ENCODE peak calls at places on chromosomes 2 and 18, in seven cellular contexts. One of them, this sample, is unnamed.

GRCh38 chr18:62767321-62767720 is 52.0 kb downstream of the PHLPP1 start:
- DNase-seq in neuronal stem cell: no peak
- DNase-seq in stimulated activated CD8-positive, alpha-beta memory T cell treated with anti-CD3 and anti-CD28 coated beads, Interleukin-12 subunit alpha, Interleukin-12 subunit beta, amount 100 ng/mL, for 4 hours: no peak
- DNase-seq in globus pallidus: no peak
- DNase-seq in endothelial cell: no peak
- DNase-seq in NCI-H1092: no peak
- DNase-seq in stimulated activated CD4-positive, alpha-beta T cell treated with anti-CD3 and anti-CD28 coated beads, Interleukin-15, amount 100 ng/mL, for 1 hour: no peak
- DNase-seq in this sample: no peak

GRCh38 chr2:197198890-197199289 is 111.7 kb downstream of the ANKRD44 start:
- DNase-seq in neuronal stem cell: no peak
- DNase-seq in stimulated activated CD8-positive, alpha-beta memory T cell treated with anti-CD3 and anti-CD28 coated beads, Interleukin-12 subunit alpha, Interleukin-12 subunit beta, amount 100 ng/mL, for 4 hours: peak; percentile 70
- DNase-seq in globus pallidus: peak; percentile 51
- DNase-seq in endothelial cell: no peak
- DNase-seq in NCI-H1092: no peak
- DNase-seq in stimulated activated CD4-positive, alpha-beta T cell treated with anti-CD3 and anti-CD28 coated beads, Interleukin-15, amount 100 ng/mL, for 1 hour: peak; percentile 50
- DNase-seq in this sample: no peak

GRCh38 chr2:148253716-148254115 is 232.8 kb downstream of the MBD5 start:
- DNase-seq in neuronal stem cell: no peak
- DNase-seq in stimulated activated CD8-positive, alpha-beta memory T cell treated with anti-CD3 and anti-CD28 coated beads, Interleukin-12 subunit alpha, Interleukin-12 subunit beta, amount 100 ng/mL, for 4 hours: no peak
- DNase-seq in globus pallidus: no peak
- DNase-seq in endothelial cell: no peak
- DNase-seq in NCI-H1092: no peak
- DNase-seq in stimulated activated CD4-positive, alpha-beta T cell treated with anti-CD3 and anti-CD28 coated beads, Interleukin-15, amount 100 ng/mL, for 1 hour: no peak
- DNase-seq in this sample: peak; percentile 21

GRCh38 chr2:238247002-238247822 is 7.4 kb upstream of the HES6 start:
- DNase-seq in neuronal stem cell: no peak
- DNase-seq in stimulated activated CD8-positive, alpha-beta memory T cell treated with anti-CD3 and anti-CD28 coated beads, Interleukin-12 subunit alpha, Interleukin-12 subunit beta, amount 100 ng/mL, for 4 hours: no peak
- DNase-seq in globus pallidus: no peak
- DNase-seq in endothelial cell: no peak
- DNase-seq in NCI-H1092: no peak
- DNase-seq in stimulated activated CD4-positive, alpha-beta T cell treated with anti-CD3 and anti-CD28 coated beads, Interleukin-15, amount 100 ng/mL, for 1 hour: no peak
- DNase-seq in this sample: no peak

GRCh38 chr2:109690822-109691541 is 76.8 kb downstream of the SOWAHC start:
- DNase-seq in neuronal stem cell: no peak
- DNase-seq in stimulated activated CD8-positive, alpha-beta memory T cell treated with anti-CD3 and anti-CD28 coated beads, Interleukin-12 subunit alpha, Interleukin-12 subunit beta, amount 100 ng/mL, for 4 hours: no peak
- DNase-seq in globus pallidus: no peak
- DNase-seq in endothelial cell: no peak
- DNase-seq in NCI-H1092: no peak
- DNase-seq in stimulated activated CD4-positive, alpha-beta T cell treated with anti-CD3 and anti-CD28 coated beads, Interleukin-15, amount 100 ng/mL, for 1 hour: no peak
- DNase-seq in this sample: no peak

GRCh38 chr2:142745691-142746090 is 131.8 kb upstream of the KYNU start:
- DNase-seq in neuronal stem cell: no peak
- DNase-seq in stimulated activated CD8-positive, alpha-beta memory T cell treated with anti-CD3 and anti-CD28 coated beads, Interleukin-12 subunit alpha, Interleukin-12 subunit beta, amount 100 ng/mL, for 4 hours: no peak
- DNase-seq in globus pallidus: no peak
- DNase-seq in endothelial cell: no peak
- DNase-seq in NCI-H1092: no peak
- DNase-seq in stimulated activated CD4-positive, alpha-beta T cell treated with anti-CD3 and anti-CD28 coated beads, Interleukin-15, amount 100 ng/mL, for 1 hour: no peak
- DNase-seq in this sample: no peak

GRCh38 chr2:44715671-44716077 is 225.8 kb upstream of the SIX3 start:
- DNase-seq in neuronal stem cell: peak; percentile 23
- DNase-seq in stimulated activated CD8-positive, alpha-beta memory T cell treated with anti-CD3 and anti-CD28 coated beads, Interleukin-12 subunit alpha, Interleukin-12 subunit beta, amount 100 ng/mL, for 4 hours: no peak
- DNase-seq in globus pallidus: peak; percentile 41
- DNase-seq in endothelial cell: peak; percentile 17
- DNase-seq in NCI-H1092: peak; percentile 5
- DNase-seq in stimulated activated CD4-positive, alpha-beta T cell treated with anti-CD3 and anti-CD28 coated beads, Interleukin-15, amount 100 ng/mL, for 1 hour: no peak
- DNase-seq in this sample: peak; percentile 49

GRCh38 chr2:190340369-190340768 is 3.0 kb upstream of the INPP1 start:
- DNase-seq in neuronal stem cell: peak; percentile 24
- DNase-seq in stimulated activated CD8-positive, alpha-beta memory T cell treated with anti-CD3 and anti-CD28 coated beads, Interleukin-12 subunit alpha, Interleukin-12 subunit beta, amount 100 ng/mL, for 4 hours: no peak
- DNase-seq in globus pallidus: no peak
- DNase-seq in endothelial cell: peak; percentile 13
- DNase-seq in NCI-H1092: no peak
- DNase-seq in stimulated activated CD4-positive, alpha-beta T cell treated with anti-CD3 and anti-CD28 coated beads, Interleukin-15, amount 100 ng/mL, for 1 hour: no peak
- DNase-seq in this sample: no peak

GRCh38 chr18:44051088-44051487 is 629.6 kb upstream of the SETBP1 start:
- DNase-seq in neuronal stem cell: peak; percentile 6
- DNase-seq in stimulated activated CD8-positive, alpha-beta memory T cell treated with anti-CD3 and anti-CD28 coated beads, Interleukin-12 subunit alpha, Interleukin-12 subunit beta, amount 100 ng/mL, for 4 hours: no peak
- DNase-seq in globus pallidus: no peak
- DNase-seq in endothelial cell: no peak
- DNase-seq in NCI-H1092: no peak
- DNase-seq in stimulated activated CD4-positive, alpha-beta T cell treated with anti-CD3 and anti-CD28 coated beads, Interleukin-15, amount 100 ng/mL, for 1 hour: no peak
- DNase-seq in this sample: peak; percentile 25

GRCh38 chr18:13577091-13577697 is 149.2 kb downstream of the FAM210A start:
- DNase-seq in neuronal stem cell: no peak
- DNase-seq in stimulated activated CD8-positive, alpha-beta memory T cell treated with anti-CD3 and anti-CD28 coated beads, Interleukin-12 subunit alpha, Interleukin-12 subunit beta, amount 100 ng/mL, for 4 hours: no peak
- DNase-seq in globus pallidus: peak; percentile 74
- DNase-seq in endothelial cell: no peak
- DNase-seq in NCI-H1092: no peak
- DNase-seq in stimulated activated CD4-positive, alpha-beta T cell treated with anti-CD3 and anti-CD28 coated beads, Interleukin-15, amount 100 ng/mL, for 1 hour: peak; percentile 21
- DNase-seq in this sample: no peak

GRCh38 chr2:15883684-15884083 is 56.7 kb upstream of the MYCN start:
- DNase-seq in neuronal stem cell: no peak
- DNase-seq in stimulated activated CD8-positive, alpha-beta memory T cell treated with anti-CD3 and anti-CD28 coated beads, Interleukin-12 subunit alpha, Interleukin-12 subunit beta, amount 100 ng/mL, for 4 hours: no peak
- DNase-seq in globus pallidus: no peak
- DNase-seq in endothelial cell: no peak
- DNase-seq in NCI-H1092: no peak
- DNase-seq in stimulated activated CD4-positive, alpha-beta T cell treated with anti-CD3 and anti-CD28 coated beads, Interleukin-15, amount 100 ng/mL, for 1 hour: no peak
- DNase-seq in this sample: no peak

GRCh38 chr2:102313950-102314349 is 2.6 kb downstream of the IL1RL1 start:
- DNase-seq in neuronal stem cell: no peak
- DNase-seq in stimulated activated CD8-positive, alpha-beta memory T cell treated with anti-CD3 and anti-CD28 coated beads, Interleukin-12 subunit alpha, Interleukin-12 subunit beta, amount 100 ng/mL, for 4 hours: no peak
- DNase-seq in globus pallidus: no peak
- DNase-seq in endothelial cell: no peak
- DNase-seq in NCI-H1092: no peak
- DNase-seq in stimulated activated CD4-positive, alpha-beta T cell treated with anti-CD3 and anti-CD28 coated beads, Interleukin-15, amount 100 ng/mL, for 1 hour: no peak
- DNase-seq in this sample: no peak

GRCh38 chr2:200383380-200384110 is 77.1 kb downstream of the SPATS2L start:
- DNase-seq in neuronal stem cell: no peak
- DNase-seq in stimulated activated CD8-positive, alpha-beta memory T cell treated with anti-CD3 and anti-CD28 coated beads, Interleukin-12 subunit alpha, Interleukin-12 subunit beta, amount 100 ng/mL, for 4 hours: no peak
- DNase-seq in globus pallidus: peak; percentile 60
- DNase-seq in endothelial cell: no peak
- DNase-seq in NCI-H1092: no peak
- DNase-seq in stimulated activated CD4-positive, alpha-beta T cell treated with anti-CD3 and anti-CD28 coated beads, Interleukin-15, amount 100 ng/mL, for 1 hour: no peak
- DNase-seq in this sample: no peak

GRCh38 chr2:28413152-28413895 is 20.7 kb downstream of the FOSL2 start:
- DNase-seq in neuronal stem cell: no peak
- DNase-seq in stimulated activated CD8-positive, alpha-beta memory T cell treated with anti-CD3 and anti-CD28 coated beads, Interleukin-12 subunit alpha, Interleukin-12 subunit beta, amount 100 ng/mL, for 4 hours: no peak
- DNase-seq in globus pallidus: no peak
- DNase-seq in endothelial cell: no peak
- DNase-seq in NCI-H1092: no peak
- DNase-seq in stimulated activated CD4-positive, alpha-beta T cell treated with anti-CD3 and anti-CD28 coated beads, Interleukin-15, amount 100 ng/mL, for 1 hour: no peak
- DNase-seq in this sample: peak; percentile 80

GRCh38 chr2:45908316-45909150 is 257.1 kb downstream of the PRKCE start:
- DNase-seq in neuronal stem cell: no peak
- DNase-seq in stimulated activated CD8-positive, alpha-beta memory T cell treated with anti-CD3 and anti-CD28 coated beads, Interleukin-12 subunit alpha, Interleukin-12 subunit beta, amount 100 ng/mL, for 4 hours: no peak
- DNase-seq in globus pallidus: no peak
- DNase-seq in endothelial cell: no peak
- DNase-seq in NCI-H1092: no peak
- DNase-seq in stimulated activated CD4-positive, alpha-beta T cell treated with anti-CD3 and anti-CD28 coated beads, Interleukin-15, amount 100 ng/mL, for 1 hour: no peak
- DNase-seq in this sample: no peak

GRCh38 chr18:1840878-1841277 is 730.4 kb downstream of the METTL4 start:
- DNase-seq in neuronal stem cell: no peak
- DNase-seq in stimulated activated CD8-positive, alpha-beta memory T cell treated with anti-CD3 and anti-CD28 coated beads, Interleukin-12 subunit alpha, Interleukin-12 subunit beta, amount 100 ng/mL, for 4 hours: no peak
- DNase-seq in globus pallidus: no peak
- DNase-seq in endothelial cell: no peak
- DNase-seq in NCI-H1092: no peak
- DNase-seq in stimulated activated CD4-positive, alpha-beta T cell treated with anti-CD3 and anti-CD28 coated beads, Interleukin-15, amount 100 ng/mL, for 1 hour: no peak
- DNase-seq in this sample: no peak

GRCh38 chr2:183125659-183126341 is 1.6 kb downstream of the NUP35 start:
- DNase-seq in neuronal stem cell: no peak
- DNase-seq in stimulated activated CD8-positive, alpha-beta memory T cell treated with anti-CD3 and anti-CD28 coated beads, Interleukin-12 subunit alpha, Interleukin-12 subunit beta, amount 100 ng/mL, for 4 hours: no peak
- DNase-seq in globus pallidus: no peak
- DNase-seq in endothelial cell: no peak
- DNase-seq in NCI-H1092: no peak
- DNase-seq in stimulated activated CD4-positive, alpha-beta T cell treated with anti-CD3 and anti-CD28 coated beads, Interleukin-15, amount 100 ng/mL, for 1 hour: no peak
- DNase-seq in this sample: peak; percentile 3

GRCh38 chr18:75544496-75544895 is 117.0 kb upstream of the SMIM21 start:
- DNase-seq in neuronal stem cell: no peak
- DNase-seq in stimulated activated CD8-positive, alpha-beta memory T cell treated with anti-CD3 and anti-CD28 coated beads, Interleukin-12 subunit alpha, Interleukin-12 subunit beta, amount 100 ng/mL, for 4 hours: no peak
- DNase-seq in globus pallidus: no peak
- DNase-seq in endothelial cell: no peak
- DNase-seq in NCI-H1092: no peak
- DNase-seq in stimulated activated CD4-positive, alpha-beta T cell treated with anti-CD3 and anti-CD28 coated beads, Interleukin-15, amount 100 ng/mL, for 1 hour: no peak
- DNase-seq in this sample: no peak

GRCh38 chr2:181117176-181117925 is 136.9 kb downstream of the UBE2E3 start:
- DNase-seq in neuronal stem cell: no peak
- DNase-seq in stimulated activated CD8-positive, alpha-beta memory T cell treated with anti-CD3 and anti-CD28 coated beads, Interleukin-12 subunit alpha, Interleukin-12 subunit beta, amount 100 ng/mL, for 4 hours: no peak
- DNase-seq in globus pallidus: no peak
- DNase-seq in endothelial cell: no peak
- DNase-seq in NCI-H1092: no peak
- DNase-seq in stimulated activated CD4-positive, alpha-beta T cell treated with anti-CD3 and anti-CD28 coated beads, Interleukin-15, amount 100 ng/mL, for 1 hour: no peak
- DNase-seq in this sample: no peak

GRCh38 chr18:32293107-32293506 is 103.3 kb downstream of the MEP1B start:
- DNase-seq in neuronal stem cell: no peak
- DNase-seq in stimulated activated CD8-positive, alpha-beta memory T cell treated with anti-CD3 and anti-CD28 coated beads, Interleukin-12 subunit alpha, Interleukin-12 subunit beta, amount 100 ng/mL, for 4 hours: no peak
- DNase-seq in globus pallidus: no peak
- DNase-seq in endothelial cell: no peak
- DNase-seq in NCI-H1092: no peak
- DNase-seq in stimulated activated CD4-positive, alpha-beta T cell treated with anti-CD3 and anti-CD28 coated beads, Interleukin-15, amount 100 ng/mL, for 1 hour: no peak
- DNase-seq in this sample: no peak

GRCh38 chr2:235278771-235279355 is 215.0 kb upstream of the AGAP1 start:
- DNase-seq in neuronal stem cell: no peak
- DNase-seq in stimulated activated CD8-positive, alpha-beta memory T cell treated with anti-CD3 and anti-CD28 coated beads, Interleukin-12 subunit alpha, Interleukin-12 subunit beta, amount 100 ng/mL, for 4 hours: no peak
- DNase-seq in globus pallidus: no peak
- DNase-seq in endothelial cell: no peak
- DNase-seq in NCI-H1092: no peak
- DNase-seq in stimulated activated CD4-positive, alpha-beta T cell treated with anti-CD3 and anti-CD28 coated beads, Interleukin-15, amount 100 ng/mL, for 1 hour: no peak
- DNase-seq in this sample: no peak